ENCODE peak calls at places on chromosomes 11 and 22, in five cellular contexts. V, R, P, S and W are unnamed samples.

GRCh38 chr11:33542921-33543320 is 157.7 kb downstream of the C11orf91 start:
- DNase-seq in S (peak), R (peak), P (peak), V (no peak), W (peak)

GRCh38 chr11:130827697-130828377 is 88.4 kb downstream of the SNX19 start:
- DNase-seq in P (peak), S (no peak), V (no peak), R (peak), W (no peak)

GRCh38 chr11:67629386-67630229 is at the start of gene NUDT8:
- DNase-seq in S (peak), R (peak), P (peak), V (peak), W (peak)

GRCh38 chr11:57801185-57801490 is 39.5 kb downstream of the CTNND1 start:
- DNase-seq in V (no peak), S (no peak), P (no peak), R (no peak), W (peak)

GRCh38 chr22:23302171-23303002 is 122.1 kb downstream of the BCR start:
- DNase-seq in V (no peak), S (no peak), P (no peak), R (no peak), W (no peak)

GRCh38 chr11:114340311-114341131 is 44.3 kb downstream of the NNMT start:
- DNase-seq in V (no peak), R (peak), P (peak), S (no peak), W (peak)

GRCh38 chr11:101583180-101584128 is at the start of gene TRPC6:
- DNase-seq in R (no peak), P (peak), V (no peak), S (no peak), W (no peak)

GRCh38 chr11:130786987-130787688 is 129.1 kb downstream of the SNX19 start:
- DNase-seq in V (no peak), P (no peak), S (no peak), R (no peak), W (no peak)

GRCh38 chr11:70713988-70714665 is 315.8 kb downstream of the CTTN start:
- DNase-seq in P (peak), V (no peak), R (no peak), S (no peak), W (no peak)

GRCh38 chr11:30346068-30346688 is 23.3 kb downstream of the ARL14EP start:
- DNase-seq in R (no peak), S (no peak), P (peak), V (no peak), W (peak)

GRCh38 chr22:23262474-23263332 is 82.4 kb downstream of the BCR start:
- DNase-seq in S (no peak), P (peak), R (no peak), V (no peak), W (no peak)

GRCh38 chr11:26960265-26960664 is 33.6 kb upstream of the FIBIN start:
- DNase-seq in V (no peak), P (no peak), S (no peak), R (no peak), W (no peak)

GRCh38 chr22:39926175-39927152 is 25.6 kb downstream of the GRAP2 start:
- DNase-seq in S (no peak), R (no peak), P (no peak), V (no peak), W (no peak)

GRCh38 chr22:46596032-46596441 is 24.1 kb upstream of the GRAMD4 start:
- DNase-seq in R (no peak), V (no peak), S (no peak), P (no peak), W (no peak)

GRCh38 chr11:134664447-134664846 is 252.4 kb upstream of the B3GAT1 start:
- DNase-seq in S (no peak), V (no peak), P (no peak), R (no peak), W (no peak)

GRCh38 chr11:65899356-65900124 is 648 bp downstream of the FOSL1 start:
- DNase-seq in P (peak), V (no peak), R (peak), S (peak), W (peak)

GRCh38 chr11:57549983-57550382 is 12.6 kb downstream of the SMTNL1 start:
- DNase-seq in S (no peak), V (no peak), R (no peak), P (no peak), W (no peak)

GRCh38 chr11:130206141-130206540 is 46.6 kb downstream of the ST14 start:
- DNase-seq in S (no peak), P (peak), V (no peak), R (no peak), W (no peak)

GRCh38 chr11:66880484-66881211 is 23.8 kb downstream of the LRFN4 start:
- DNase-seq in V (peak), S (no peak), R (no peak), P (peak), W (peak)

GRCh38 chr11:2760196-2760871 is 60.5 kb upstream of the KCNQ1OT1 start:
- DNase-seq in P (peak), V (no peak), R (no peak), S (no peak), W (no peak)

GRCh38 chr11:18624161-18624560 is 10.0 kb downstream of the SPTY2D1 start:
- DNase-seq in P (no peak), R (no peak), S (no peak), V (no peak), W (no peak)

GRCh38 chr11:128026596-128026995 is 560.8 kb downstream of the ETS1 start:
- DNase-seq in P (no peak), R (no peak), S (no peak), V (no peak), W (no peak)

GRCh38 chr11:123451183-123451907 is 21.3 kb downstream of the GRAMD1B start:
- DNase-seq in S (no peak), R (no peak), V (no peak), P (no peak), W (no peak)

GRCh38 chr11:2789331-2789730 is 89.5 kb upstream of the KCNQ1OT1 start:
- DNase-seq in R (no peak), S (no peak), P (peak), V (no peak), W (no peak)

GRCh38 chr22:28344893-28345292 is 334.7 kb downstream of the TTC28 start:
- DNase-seq in S (no peak), R (no peak), V (no peak), P (no peak), W (no peak)

GRCh38 chr11:17008099-17008498 is 6.1 kb downstream of the PLEKHA7 start:
- DNase-seq in S (no peak), V (no peak), R (no peak), P (no peak), W (no peak)

GRCh38 chr11:65384301-65384889 is 1.9 kb upstream of the SLC25A45 start:
- DNase-seq in V (no peak), S (no peak), R (no peak), P (no peak), W (no peak)

GRCh38 chr11:64784813-64785581 is 6.7 kb upstream of the SF1 start:
- DNase-seq in V (no peak), R (no peak), S (no peak), P (no peak), W (no peak)

GRCh38 chr11:126712017-126712625 is 288.4 kb downstream of the KIRREL3 start:
- DNase-seq in R (no peak), S (no peak), V (no peak), P (no peak), W (no peak)

GRCh38 chr22:36398602-36399472 is 11.1 kb upstream of the MYH9 start:
- DNase-seq in V (no peak), P (peak), R (no peak), S (no peak), W (no peak)

GRCh38 chr11:47950396-47950795 is 30.0 kb upstream of the PTPRJ start:
- DNase-seq in R (peak), S (no peak), P (no peak), V (no peak), W (peak)

GRCh38 chr22:24186892-24187670 is 5.8 kb downstream of the SUSD2 start:
- DNase-seq in S (no peak), V (no peak), P (peak), R (no peak), W (no peak)

GRCh38 chr11:75565221-75565814 is 3.3 kb downstream of the SERPINH1 start:
- DNase-seq in R (no peak), P (peak), V (no peak), S (no peak), W (no peak)